ENCODE peak calls at places on chromosomes 12 and 14, in six cellular contexts. B is Calu3, K is endothelial cell, J is thoracic aorta, P is left ventricle myocardium inferior, S is AG04450. H is an unnamed sample.

GRCh38 chr14:87896393-87897380 is 96.3 kb downstream of the GALC start:
- DNase-seq in S (peak; percentile 36), P (no peak), B (peak; percentile 25), J (no peak), K (peak; percentile 19), H (no peak)

GRCh38 chr12:124150176-124150575 is 144.7 kb upstream of the RFLNA start:
- DNase-seq in S (no peak), K (no peak), J (no peak), P (no peak), B (no peak), H (no peak)

GRCh38 chr12:2643736-2644135 is 151.0 kb upstream of the FKBP4 start:
- DNase-seq in J (no peak), B (no peak), S (no peak), K (no peak), P (no peak), H (peak; percentile 49)

GRCh38 chr12:93032748-93033147 is 103.7 kb upstream of the EEA1 start:
- DNase-seq in S (no peak), B (no peak), P (no peak), K (no peak), J (no peak), H (no peak)

GRCh38 chr12:117298648-117299225 is 62.7 kb downstream of the NOS1 start:
- DNase-seq in S (no peak), K (no peak), P (no peak), B (no peak), J (no peak), H (no peak)

GRCh38 chr14:39469094-39469710 is 37.0 kb upstream of the FBXO33 start:
- DNase-seq in K (peak; percentile 56), P (no peak), J (no peak), S (no peak), B (peak; percentile 19), H (no peak)

GRCh38 chr12:28507055-28507454 is 316.8 kb downstream of the CCDC91 start:
- DNase-seq in B (no peak), S (peak; percentile 18), K (no peak), J (no peak), P (no peak), H (no peak)

GRCh38 chr14:53709381-53709780 is 247.2 kb downstream of the BMP4 start:
- DNase-seq in P (no peak), S (no peak), J (no peak), K (no peak), B (no peak), H (no peak)

GRCh38 chr12:45914090-45914489 is 76.3 kb downstream of the SCAF11 start:
- DNase-seq in B (no peak), J (no peak), S (peak; percentile 59), P (no peak), K (no peak), H (no peak)

GRCh38 chr14:79395061-79395460 is 816.2 kb downstream of the DIO2 start:
- DNase-seq in S (peak; percentile 10), K (no peak), P (no peak), B (no peak), J (no peak), H (no peak)

GRCh38 chr12:106141003-106141402 is 2.2 kb upstream of the NUAK1 start:
- DNase-seq in B (no peak), P (no peak), S (no peak), J (no peak), K (no peak), H (no peak)

GRCh38 chr12:10027311-10028099 is 3.0 kb upstream of the CLEC9A start:
- DNase-seq in K (no peak), S (no peak), J (no peak), B (no peak), P (no peak), H (no peak)

GRCh38 chr14:101103321-101103901 is 199.9 kb upstream of the RTL1 start:
- DNase-seq in S (no peak), J (no peak), P (no peak), B (no peak), K (no peak), H (no peak)

GRCh38 chr14:65302571-65303184 is 109.9 kb upstream of the FUT8 start:
- DNase-seq in J (no peak), B (no peak), S (no peak), P (no peak), K (no peak), H (no peak)

GRCh38 chr14:94115068-94115591 is 4.6 kb downstream of the IFI27 start:
- DNase-seq in P (no peak), B (no peak), J (no peak), S (no peak), K (no peak), H (peak; percentile 35)

GRCh38 chr12:10668526-10668925 is 5.3 kb downstream of the STYK1 start:
- DNase-seq in S (no peak), K (no peak), J (no peak), B (no peak), P (no peak), H (no peak)

GRCh38 chr12:54164402-54165145 is 24.2 kb downstream of the SMUG1 start:
- DNase-seq in B (no peak), P (no peak), K (no peak), S (no peak), J (no peak), H (no peak)

GRCh38 chr12:132105467-132105866 is 38.7 kb downstream of the DDX51 start:
- DNase-seq in S (no peak), K (no peak), P (no peak), B (no peak), J (no peak), H (no peak)

GRCh38 chr12:28937196-28937595 is 211.9 kb upstream of the FAR2 start:
- DNase-seq in K (no peak), B (no peak), P (no peak), J (no peak), S (peak; percentile 11), H (no peak)

GRCh38 chr14:26206640-26207039 is 391.2 kb downstream of the NOVA1 start:
- DNase-seq in B (no peak), P (no peak), K (no peak), S (no peak), J (no peak), H (no peak)
- TF ChIP-seq CTCF in B (no peak), P (no peak), K (no peak), S (no peak), J (no peak), H (no peak)

GRCh38 chr12:4387607-4388006 is 8.1 kb upstream of the FGF23 start:
- DNase-seq in S (no peak), B (no peak), K (no peak), J (no peak), P (no peak), H (no peak)

GRCh38 chr12:4379410-4379809 is at the start of gene FGF23:
- DNase-seq in S (no peak), K (peak; percentile 34), B (no peak), J (no peak), P (no peak), H (no peak)

GRCh38 chr12:4386756-4387155 is 7.2 kb upstream of the FGF23 start:
- DNase-seq in J (no peak), P (no peak), B (no peak), K (no peak), S (no peak), H (no peak)

GRCh38 chr12:4380332-4380731 is 820 bp upstream of the FGF23 start:
- DNase-seq in J (no peak), B (no peak), S (no peak), P (no peak), K (no peak), H (no peak)

GRCh38 chr12:4383304-4383865 is 3.9 kb upstream of the FGF23 start:
- DNase-seq in P (no peak), J (no peak), B (no peak), K (peak; percentile 30), S (no peak), H (no peak)
- TF ChIP-seq CTCF in P (no peak), J (no peak), B (no peak), K (no peak), S (no peak), H (no peak)

DNA sequence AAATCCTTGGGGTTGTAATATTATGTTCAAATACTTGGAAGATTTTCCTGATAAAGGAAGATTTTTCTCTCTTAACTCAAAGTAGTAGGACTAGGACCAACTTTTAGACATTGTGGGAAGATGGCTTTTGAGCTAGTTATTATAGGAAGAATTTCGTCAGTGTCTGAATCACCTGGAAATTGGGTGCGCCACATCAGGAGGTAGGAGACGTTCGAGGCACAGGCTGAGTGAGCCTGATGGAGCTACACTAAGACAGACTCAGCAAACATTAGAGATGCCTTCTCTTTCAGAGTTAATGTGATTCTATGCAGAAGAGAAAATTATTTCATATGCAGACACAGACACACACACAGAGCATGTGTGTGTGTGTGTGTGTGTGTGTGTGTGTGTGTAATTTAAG is 84.7 kb downstream of the DERA start:
- DNase-seq in P (no peak), S (no peak), K (no peak), B (no peak), J (no peak), H (no peak)
- TF ChIP-seq CTCF in P (no peak), S (no peak), K (no peak), B (no peak), J (no peak), H (no peak)

DNA sequence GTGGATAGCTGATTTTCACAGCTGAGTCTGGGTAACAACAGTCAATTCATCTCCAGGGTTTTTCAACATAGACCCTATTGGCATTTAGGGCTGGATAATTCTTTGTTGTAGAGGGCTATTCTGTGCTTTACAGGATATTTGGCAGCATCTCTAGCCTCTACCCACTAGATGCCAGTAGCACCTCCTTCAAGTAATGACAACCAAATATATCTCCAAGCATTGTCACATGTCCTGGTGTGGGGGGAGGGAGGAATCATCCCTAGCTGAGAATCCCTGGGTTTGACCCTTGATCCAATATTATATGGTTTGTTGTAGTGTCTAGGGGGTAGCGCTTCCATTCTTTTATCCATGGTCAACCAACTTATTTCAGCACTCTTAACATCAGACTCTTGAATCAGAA is 157.2 kb downstream of the ANO4 start:
- DNase-seq in K (no peak), B (no peak), S (no peak), J (no peak), P (no peak), H (no peak)
- TF ChIP-seq CTCF in K (no peak), B (no peak), S (no peak), J (no peak), P (no peak), H (no peak)

DNA sequence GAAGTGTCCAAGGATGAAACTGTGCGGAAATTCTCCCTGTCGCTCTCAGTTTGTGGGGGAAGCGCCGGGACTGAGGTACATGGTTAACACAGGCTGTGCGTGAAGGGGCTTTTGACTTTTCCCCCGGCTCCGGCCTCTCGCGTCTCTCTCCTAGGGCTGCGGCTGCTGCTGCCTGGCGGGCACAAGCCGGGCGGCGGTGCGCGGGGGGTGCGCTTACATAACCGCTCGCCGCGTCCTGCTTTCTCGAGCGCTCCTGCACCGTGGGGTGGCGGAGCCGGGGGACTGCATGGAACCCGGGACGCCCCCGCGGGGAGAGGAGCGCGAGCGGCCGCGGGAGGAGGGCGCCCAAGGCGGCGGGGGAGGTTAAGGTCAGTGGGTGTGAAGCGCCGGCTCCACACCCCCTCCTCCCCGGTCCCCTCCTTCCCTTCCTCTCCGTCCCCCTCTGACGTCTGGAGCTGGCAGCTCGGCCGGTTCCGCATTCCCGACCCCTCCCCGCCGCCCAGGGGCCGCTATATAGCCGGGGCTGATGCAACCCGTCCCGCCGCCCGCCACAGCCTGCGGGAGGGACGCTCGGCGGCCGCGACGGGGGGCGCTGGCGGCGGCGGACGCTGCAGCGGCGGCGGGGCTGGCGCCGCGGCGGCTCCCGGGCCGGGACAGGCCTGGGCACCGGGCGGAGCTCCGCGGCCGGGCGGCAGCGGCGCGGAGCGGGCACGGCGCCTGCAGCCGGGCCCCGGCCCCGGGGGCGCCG is at the start of gene JDP2:
- DNase-seq in P (peak; percentile 97), B (peak; percentile 87), K (peak; percentile 63), S (peak; percentile 55), J (peak; percentile 74), H (peak; percentile 95)
- TF ChIP-seq CTCF in P (peak; percentile 47), B (no peak), K (no peak), S (peak; percentile 14), J (peak; percentile 28), H (no peak)

GRCh38 chr14:81302613-81303012 is 81.9 kb upstream of the GTF2A1 start:
- DNase-seq in J (no peak), P (no peak), S (no peak), K (no peak), B (peak; percentile 22), H (no peak)
- TF ChIP-seq CTCF in J (no peak), P (no peak), S (no peak), K (no peak), B (no peak), H (no peak)

H was measured in tibial artery.